ENCODE peak calls at places on chromosomes 16 and 17, in ten cellular contexts. D is left lung, E is mesothelial cell of epicardium, G is cardiac fibroblast, Z is transverse colon, H is lung, B is choroid plexus epithelial cell, P is osteoblast, L is uterus, I is GM12865. R is an unnamed sample.
A peak's percentile ranks its signal among the peaks of the same experiment; 100 is the strongest.

GRCh38 chr17:63634163-63634562 is 11.9 kb downstream of the MAP3K3 start:
- DNase-seq in D (no peak), E (no peak), G (peak; percentile 52), Z (no peak), H (no peak), B (peak; percentile 68), P (no peak), L (no peak), I (no peak), R (no peak)

GRCh38 chr17:58533616-58534188 is 19.3 kb upstream of the MTMR4 start:
- DNase-seq in D (no peak), E (no peak), G (no peak), Z (no peak), H (no peak), B (no peak), P (peak; percentile 46), L (no peak), I (no peak), R (no peak)

GRCh38 chr17:50056961-50057330 is 1.0 kb downstream of the ITGA3 start:
- DNase-seq in D (no peak), E (no peak), G (peak; percentile 53), Z (peak; percentile 69), H (no peak), B (peak; percentile 55), P (peak; percentile 95), L (no peak), I (no peak), R (no peak)

GRCh38 chr17:75518201-75518600 is 1.9 kb downstream of the TSEN54 start:
- DNase-seq in D (no peak), E (no peak), G (no peak), Z (peak; percentile 31), H (no peak), B (no peak), P (no peak), L (no peak), I (peak; percentile 67), R (no peak)

GRCh38 chr17:62740066-62740465 is 68.0 kb downstream of the MARCHF10 start:
- DNase-seq in D (no peak), E (no peak), G (no peak), Z (no peak), H (no peak), B (peak; percentile 85), P (peak; percentile 31), L (no peak), I (no peak), R (no peak)

GRCh38 chr16:86523166-86523740 is 12.9 kb downstream of the FOXF1 start:
- DNase-seq in D (peak; percentile 35), E (no peak), G (no peak), Z (no peak), H (no peak), B (no peak), P (peak; percentile 58), L (no peak), I (no peak), R (no peak)

GRCh38 chr17:18158022-18158600 is 25.5 kb upstream of the ALKBH5 start:
- DNase-seq in D (peak; percentile 99), E (peak; percentile 89), G (peak; percentile 96), Z (peak; percentile 98), H (peak; percentile 97), B (peak; percentile 90), P (peak; percentile 96), L (peak; percentile 95), I (peak; percentile 93), R (peak; percentile 89)

GRCh38 chr17:30344283-30345088 is 10.6 kb upstream of the TMIGD1 start:
- DNase-seq in D (peak; percentile 79), E (no peak), G (peak; percentile 97), Z (peak; percentile 72), H (peak; percentile 46), B (peak; percentile 87), P (no peak), L (no peak), I (no peak), R (no peak)

GRCh38 chr17:60545465-60546191 is 19.6 kb upstream of the APPBP2 start:
- DNase-seq in D (no peak), E (no peak), G (no peak), Z (no peak), H (no peak), B (no peak), P (no peak), L (no peak), I (no peak), R (no peak)

GRCh38 chr17:1158879-1159278 is 20.9 kb downstream of the ABR start:
- DNase-seq in D (no peak), E (no peak), G (no peak), Z (no peak), H (no peak), B (peak; percentile 32), P (peak; percentile 91), L (no peak), I (no peak), R (no peak)

GRCh38 chr16:87461466-87461975 is 31.3 kb downstream of the ZCCHC14 start:
- DNase-seq in D (peak; percentile 91), E (peak; percentile 73), G (peak; percentile 42), Z (peak; percentile 93), H (peak; percentile 92), B (peak; percentile 52), P (no peak), L (peak; percentile 37), I (peak; percentile 71), R (no peak)

GRCh38 chr17:27315322-27315721 is 21.4 kb downstream of the WSB1 start:
- DNase-seq in D (no peak), E (peak; percentile 76), G (peak; percentile 90), Z (peak; percentile 80), H (peak; percentile 68), B (peak; percentile 94), P (peak; percentile 78), L (peak; percentile 84), I (no peak), R (no peak)

GRCh38 chr16:19027416-19027815 is 40.0 kb upstream of the COQ7 start:
- DNase-seq in D (no peak), E (no peak), G (no peak), Z (no peak), H (no peak), B (no peak), P (no peak), L (no peak), I (no peak), R (no peak)

GRCh38 chr17:48542956-48543853 is 1.7 kb downstream of the HOXB2 start:
- DNase-seq in D (peak; percentile 74), E (peak; percentile 68), G (peak; percentile 63), Z (peak; percentile 57), H (no peak), B (peak; percentile 19), P (no peak), L (no peak), I (peak; percentile 56), R (peak; percentile 64)

GRCh38 chr17:69485901-69486643 is 71.6 kb downstream of the MAP2K6 start:
- DNase-seq in D (no peak), E (no peak), G (no peak), Z (no peak), H (no peak), B (peak; percentile 76), P (no peak), L (no peak), I (peak; percentile 30), R (no peak)

GRCh38 chr16:67608367-67608766 is 36.6 kb upstream of the CARMIL2 start:
- DNase-seq in D (no peak), E (no peak), G (no peak), Z (no peak), H (no peak), B (no peak), P (peak; percentile 54), L (no peak), I (peak; percentile 24), R (no peak)

GRCh38 chr17:17811381-17812210 is 25.2 kb downstream of the SREBF1 start:
- DNase-seq in D (no peak), E (peak; percentile 53), G (peak; percentile 49), Z (no peak), H (no peak), B (no peak), P (peak; percentile 95), L (peak; percentile 42), I (no peak), R (no peak)

GRCh38 chr16:14007460-14007859 is 63.7 kb upstream of the MRTFB start:
- DNase-seq in D (no peak), E (no peak), G (peak; percentile 72), Z (no peak), H (no peak), B (peak; percentile 93), P (no peak), L (no peak), I (peak; percentile 54), R (no peak)
- TF ChIP-seq CTCF in D (no peak), E (no peak), G (no peak), Z (no peak), H (no peak), B (no peak), P (peak; percentile 8), L (no peak), I (no peak), R (no peak)

GRCh38 chr17:39580082-39580468 is 27.6 kb downstream of the NEUROD2 start:
- DNase-seq in D (no peak), E (no peak), G (no peak), Z (no peak), H (no peak), B (no peak), P (no peak), L (no peak), I (no peak), R (no peak)

GRCh38 chr17:39578272-39578671 is 29.4 kb downstream of the NEUROD2 start:
- DNase-seq in D (no peak), E (no peak), G (no peak), Z (no peak), H (no peak), B (no peak), P (no peak), L (no peak), I (no peak), R (no peak)

GRCh38 chr17:39581071-39581831 is 26.5 kb downstream of the NEUROD2 start:
- DNase-seq in D (no peak), E (no peak), G (no peak), Z (no peak), H (no peak), B (no peak), P (no peak), L (no peak), I (no peak), R (no peak)

GRCh38 chr17:39579318-39580081 is 28.2 kb downstream of the NEUROD2 start:
- DNase-seq in D (no peak), E (no peak), G (peak; percentile 21), Z (no peak), H (no peak), B (no peak), P (no peak), L (no peak), I (no peak), R (no peak)

GRCh38 chr17:39582658-39583057 is 25.1 kb downstream of the NEUROD2 start:
- DNase-seq in D (no peak), E (no peak), G (no peak), Z (no peak), H (no peak), B (no peak), P (no peak), L (no peak), I (no peak), R (no peak)
- TF ChIP-seq CTCF in D (no peak), E (no peak), G (no peak), Z (no peak), H (no peak), B (no peak), P (no peak), L (no peak), I (no peak), R (no peak)

GRCh38 chr16:62077998-62078397 is 41.8 kb upstream of the CDH8 start:
- DNase-seq in D (no peak), E (no peak), G (no peak), Z (no peak), H (no peak), B (peak; percentile 4), P (no peak), L (no peak), I (peak; percentile 8), R (no peak)
- TF ChIP-seq CTCF in D (no peak), E (no peak), G (no peak), Z (no peak), H (no peak), B (peak; percentile 25), P (no peak), L (no peak), I (peak; percentile 34), R (no peak)

GRCh38 chr17:81258292-81258691 is 19.2 kb downstream of the NDUFAF8 start:
- DNase-seq in D (no peak), E (no peak), G (no peak), Z (no peak), H (no peak), B (no peak), P (no peak), L (no peak), I (no peak), R (no peak)
- TF ChIP-seq CTCF in D (no peak), E (no peak), G (no peak), Z (no peak), H (no peak), B (no peak), P (no peak), L (no peak), I (no peak), R (no peak)

R was measured in natural killer cell.